ENCODE peak calls at places on chromosomes 1 and 21, in eight cellular contexts. One of them, this sample, is unnamed.

GRCh38 chr1:60655799-60656355 is 426.5 kb upstream of the NFIA start:
- DNase-seq in HCT116: no peak
- DNase-seq in upper lobe of right lung: no peak
- DNase-seq in thoracic aorta: no peak
- DNase-seq in psoas muscle: no peak
- DNase-seq in GM12878: no peak
- DNase-seq in cardiac fibroblast: no peak
- DNase-seq in cardiac muscle cell: no peak
- DNase-seq in this sample: no peak

GRCh38 chr21:26850116-26850643 is 5.0 kb upstream of the ADAMTS1 start:
- DNase-seq in HCT116: peak; percentile 2
- DNase-seq in upper lobe of right lung: no peak
- DNase-seq in thoracic aorta: no peak
- DNase-seq in psoas muscle: no peak
- DNase-seq in GM12878: peak; percentile 0
- DNase-seq in cardiac fibroblast: peak; percentile 73
- DNase-seq in cardiac muscle cell: no peak
- DNase-seq in this sample: no peak

GRCh38 chr1:16905112-16905855 is 9.5 kb downstream of the RNU1-2 start:
- DNase-seq in HCT116: peak; percentile 92
- DNase-seq in upper lobe of right lung: no peak
- DNase-seq in thoracic aorta: no peak
- DNase-seq in psoas muscle: no peak
- DNase-seq in GM12878: peak; percentile 74
- DNase-seq in cardiac fibroblast: peak; percentile 93
- DNase-seq in cardiac muscle cell: peak; percentile 64
- DNase-seq in this sample: peak; percentile 84

GRCh38 chr1:64403331-64403730 is 66.6 kb upstream of the CACHD1 start:
- DNase-seq in HCT116: no peak
- DNase-seq in upper lobe of right lung: no peak
- DNase-seq in thoracic aorta: no peak
- DNase-seq in psoas muscle: no peak
- DNase-seq in GM12878: no peak
- DNase-seq in cardiac fibroblast: no peak
- DNase-seq in cardiac muscle cell: no peak
- DNase-seq in this sample: no peak

GRCh38 chr1:247885011-247885410 is 10.4 kb upstream of the OR2W3 start:
- DNase-seq in HCT116: no peak
- DNase-seq in upper lobe of right lung: no peak
- DNase-seq in thoracic aorta: no peak
- DNase-seq in psoas muscle: no peak
- DNase-seq in GM12878: no peak
- DNase-seq in cardiac fibroblast: no peak
- DNase-seq in cardiac muscle cell: no peak
- DNase-seq in this sample: no peak

GRCh38 chr1:76336951-76337371 is 262.4 kb downstream of the ST6GALNAC3 start:
- DNase-seq in HCT116: no peak
- DNase-seq in upper lobe of right lung: peak; percentile 74
- DNase-seq in thoracic aorta: peak; percentile 32
- DNase-seq in psoas muscle: peak; percentile 30
- DNase-seq in GM12878: no peak
- DNase-seq in cardiac fibroblast: peak; percentile 98
- DNase-seq in cardiac muscle cell: peak; percentile 17
- DNase-seq in this sample: peak; percentile 67

GRCh38 chr1:184051485-184052193 is at the start of gene TSEN15:
- DNase-seq in HCT116: peak; percentile 61
- DNase-seq in upper lobe of right lung: peak; percentile 92
- DNase-seq in thoracic aorta: no peak
- DNase-seq in psoas muscle: peak; percentile 81
- DNase-seq in GM12878: peak; percentile 40
- DNase-seq in cardiac fibroblast: peak; percentile 84
- DNase-seq in cardiac muscle cell: peak; percentile 88
- DNase-seq in this sample: no peak

GRCh38 chr1:28778021-28778420 is 33.9 kb upstream of the OPRD1 start:
- DNase-seq in HCT116: no peak
- DNase-seq in upper lobe of right lung: no peak
- DNase-seq in thoracic aorta: no peak
- DNase-seq in psoas muscle: no peak
- DNase-seq in GM12878: no peak
- DNase-seq in cardiac fibroblast: no peak
- DNase-seq in cardiac muscle cell: no peak
- DNase-seq in this sample: no peak

GRCh38 chr1:175479521-175480342 is 263.7 kb downstream of the TNR start:
- DNase-seq in HCT116: no peak
- DNase-seq in upper lobe of right lung: no peak
- DNase-seq in thoracic aorta: no peak
- DNase-seq in psoas muscle: no peak
- DNase-seq in GM12878: no peak
- DNase-seq in cardiac fibroblast: no peak
- DNase-seq in cardiac muscle cell: no peak
- DNase-seq in this sample: no peak

GRCh38 chr1:112058815-112059450 is 69.5 kb upstream of the KCND3 start:
- DNase-seq in HCT116: no peak
- DNase-seq in upper lobe of right lung: no peak
- DNase-seq in thoracic aorta: no peak
- DNase-seq in psoas muscle: no peak
- DNase-seq in GM12878: no peak
- DNase-seq in cardiac fibroblast: no peak
- DNase-seq in cardiac muscle cell: peak; percentile 27
- DNase-seq in this sample: no peak

GRCh38 chr1:205983925-205984725 is 19.1 kb downstream of the RAB7B start:
- DNase-seq in HCT116: peak; percentile 44
- DNase-seq in upper lobe of right lung: peak; percentile 77
- DNase-seq in thoracic aorta: no peak
- DNase-seq in psoas muscle: peak; percentile 63
- DNase-seq in GM12878: no peak
- DNase-seq in cardiac fibroblast: peak; percentile 74
- DNase-seq in cardiac muscle cell: peak; percentile 83
- DNase-seq in this sample: no peak

GRCh38 chr1:117654485-117655219 is 48.8 kb downstream of the TENT5C start:
- DNase-seq in HCT116: no peak
- DNase-seq in upper lobe of right lung: no peak
- DNase-seq in thoracic aorta: no peak
- DNase-seq in psoas muscle: no peak
- DNase-seq in GM12878: peak; percentile 89
- DNase-seq in cardiac fibroblast: no peak
- DNase-seq in cardiac muscle cell: no peak
- DNase-seq in this sample: no peak

GRCh38 chr1:54547601-54548388 is at the start of gene ACOT11:
- DNase-seq in HCT116: no peak
- DNase-seq in upper lobe of right lung: peak; percentile 82
- DNase-seq in thoracic aorta: peak; percentile 63
- DNase-seq in psoas muscle: peak; percentile 88
- DNase-seq in GM12878: no peak
- DNase-seq in cardiac fibroblast: peak; percentile 92
- DNase-seq in cardiac muscle cell: peak; percentile 91
- DNase-seq in this sample: no peak

GRCh38 chr1:151340870-151341754 is 5.9 kb downstream of the RFX5 start:
- DNase-seq in HCT116: peak; percentile 75
- DNase-seq in upper lobe of right lung: no peak
- DNase-seq in thoracic aorta: no peak
- DNase-seq in psoas muscle: no peak
- DNase-seq in GM12878: no peak
- DNase-seq in cardiac fibroblast: peak; percentile 89
- DNase-seq in cardiac muscle cell: peak; percentile 88
- DNase-seq in this sample: peak; percentile 45

GRCh38 chr1:74673351-74674111 is at the start of gene ERICH3:
- DNase-seq in HCT116: no peak
- DNase-seq in upper lobe of right lung: no peak
- DNase-seq in thoracic aorta: no peak
- DNase-seq in psoas muscle: no peak
- DNase-seq in GM12878: no peak
- DNase-seq in cardiac fibroblast: peak; percentile 5
- DNase-seq in cardiac muscle cell: peak; percentile 30
- DNase-seq in this sample: no peak

GRCh38 chr1:58162952-58163550 is 383.5 kb downstream of the OMA1 start:
- DNase-seq in HCT116: peak; percentile 47
- DNase-seq in upper lobe of right lung: no peak
- DNase-seq in thoracic aorta: no peak
- DNase-seq in psoas muscle: peak; percentile 21
- DNase-seq in GM12878: no peak
- DNase-seq in cardiac fibroblast: peak; percentile 72
- DNase-seq in cardiac muscle cell: peak; percentile 85
- DNase-seq in this sample: peak; percentile 3

GRCh38 chr1:95381980-95382379 is 148.0 kb downstream of the RWDD3 start:
- DNase-seq in HCT116: no peak
- DNase-seq in upper lobe of right lung: no peak
- DNase-seq in thoracic aorta: no peak
- DNase-seq in psoas muscle: no peak
- DNase-seq in GM12878: no peak
- DNase-seq in cardiac fibroblast: no peak
- DNase-seq in cardiac muscle cell: no peak
- DNase-seq in this sample: no peak

GRCh38 chr1:53681647-53682368 is 57.2 kb downstream of the GLIS1 start:
- DNase-seq in HCT116: peak; percentile 27
- DNase-seq in upper lobe of right lung: no peak
- DNase-seq in thoracic aorta: no peak
- DNase-seq in psoas muscle: peak; percentile 35
- DNase-seq in GM12878: no peak
- DNase-seq in cardiac fibroblast: peak; percentile 34
- DNase-seq in cardiac muscle cell: peak; percentile 63
- DNase-seq in this sample: no peak

GRCh38 chr21:32301596-32301995 is 2.9 kb downstream of the MRAP start:
- DNase-seq in HCT116: no peak
- DNase-seq in upper lobe of right lung: no peak
- DNase-seq in thoracic aorta: no peak
- DNase-seq in psoas muscle: no peak
- DNase-seq in GM12878: no peak
- DNase-seq in cardiac fibroblast: no peak
- DNase-seq in cardiac muscle cell: no peak
- DNase-seq in this sample: no peak

GRCh38 chr21:45277101-45278045 is 10.3 kb downstream of the POFUT2 start:
- DNase-seq in HCT116: no peak
- DNase-seq in upper lobe of right lung: no peak
- DNase-seq in thoracic aorta: no peak
- DNase-seq in psoas muscle: no peak
- DNase-seq in GM12878: no peak
- DNase-seq in cardiac fibroblast: no peak
- DNase-seq in cardiac muscle cell: no peak
- DNase-seq in this sample: no peak

GRCh38 chr1:25694167-25694566 is 77.6 kb downstream of the MAN1C1 start:
- DNase-seq in HCT116: no peak
- DNase-seq in upper lobe of right lung: no peak
- DNase-seq in thoracic aorta: peak; percentile 18
- DNase-seq in psoas muscle: no peak
- DNase-seq in GM12878: no peak
- DNase-seq in cardiac fibroblast: peak; percentile 39
- DNase-seq in cardiac muscle cell: peak; percentile 31
- DNase-seq in this sample: no peak

DNA sequence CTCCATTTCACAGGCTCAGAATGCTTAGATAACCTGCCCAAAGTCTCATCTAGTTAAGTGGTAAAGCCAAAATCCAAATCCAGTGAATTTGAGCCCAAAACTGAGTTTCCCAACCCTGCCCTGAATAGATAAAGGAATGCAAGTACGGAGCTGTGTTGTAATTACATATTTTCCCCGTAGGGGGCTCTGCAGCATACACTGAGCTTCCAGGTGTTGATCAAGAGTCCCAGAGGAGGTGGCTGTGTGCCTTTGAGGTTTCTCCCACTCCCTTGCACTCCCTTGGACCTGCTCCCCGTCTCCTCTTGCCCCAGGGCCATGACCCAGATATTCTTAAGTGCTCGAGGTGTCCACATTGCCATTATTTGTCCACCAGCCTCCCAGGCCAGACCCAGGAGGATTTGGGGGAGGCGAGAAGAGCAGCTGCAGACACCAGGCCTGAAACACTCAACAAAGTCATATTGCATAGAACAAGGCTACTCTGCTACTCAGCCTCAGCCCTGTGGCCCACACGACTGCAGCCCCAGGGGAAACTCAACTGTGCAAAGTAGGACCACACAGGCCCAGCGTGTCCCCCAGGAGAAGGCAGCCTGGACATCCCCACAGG is 18.4 kb upstream of the LY9 start:
- DNase-seq in HCT116: peak; percentile 29
- DNase-seq in upper lobe of right lung: no peak
- DNase-seq in thoracic aorta: no peak
- DNase-seq in psoas muscle: no peak
- DNase-seq in GM12878: no peak
- DNase-seq in cardiac fibroblast: peak; percentile 35
- DNase-seq in cardiac muscle cell: peak; percentile 55
- DNase-seq in this sample: no peak
- TF ChIP-seq CTCF in HCT116: peak; percentile 74
- TF ChIP-seq CTCF in upper lobe of right lung: peak; percentile 58
- TF ChIP-seq CTCF in thoracic aorta: no peak
- TF ChIP-seq CTCF in psoas muscle: peak; percentile 4
- TF ChIP-seq CTCF in GM12878: peak; percentile 78
- TF ChIP-seq CTCF in cardiac fibroblast: no peak
- TF ChIP-seq CTCF in cardiac muscle cell: peak; percentile 56
- TF ChIP-seq CTCF in this sample: peak; percentile 25

DNA sequence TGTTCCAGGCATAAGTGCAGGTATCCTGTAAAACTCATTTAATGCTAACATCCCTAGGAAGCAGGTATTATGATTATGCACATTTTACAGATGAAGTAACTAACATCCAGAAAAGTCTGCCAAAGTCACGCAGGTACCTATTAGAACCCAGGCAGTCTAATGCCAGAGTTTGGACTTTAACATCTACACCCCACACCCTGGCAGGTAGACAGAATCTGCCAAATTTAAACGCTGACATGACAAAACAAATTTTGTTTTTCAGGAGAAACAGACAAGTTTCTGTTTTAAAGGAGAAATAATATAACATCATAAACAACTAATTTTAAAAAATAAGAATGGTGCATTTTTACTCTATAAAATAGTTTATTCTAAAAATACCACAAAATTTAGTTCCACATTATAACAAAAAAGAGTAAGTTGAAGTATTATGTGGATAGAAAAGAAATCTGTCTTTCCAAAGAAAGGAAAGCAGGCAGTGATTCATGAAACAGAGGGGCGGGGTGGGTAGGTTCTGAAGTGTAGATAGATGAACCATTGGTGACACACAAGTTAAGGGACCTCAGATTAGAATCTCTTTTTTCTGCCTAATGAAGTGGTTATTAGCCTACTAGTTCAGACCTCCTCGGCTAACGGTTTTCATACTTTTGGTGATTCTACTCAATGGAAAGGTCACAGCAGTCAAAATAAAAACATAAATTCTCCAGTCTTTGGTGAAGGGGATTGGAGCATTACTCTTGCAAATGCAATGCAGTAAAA is 1.7 kb downstream of the ASPM start:
- DNase-seq in HCT116: no peak
- DNase-seq in upper lobe of right lung: no peak
- DNase-seq in thoracic aorta: no peak
- DNase-seq in psoas muscle: no peak
- DNase-seq in GM12878: no peak
- DNase-seq in cardiac fibroblast: no peak
- DNase-seq in cardiac muscle cell: peak; percentile 3
- DNase-seq in this sample: no peak
- H3K4me3 ChIP-seq in HCT116: peak overlapping the region; percentile 64
- H3K4me3 ChIP-seq in upper lobe of right lung: no peak overlapping the region
- H3K4me3 ChIP-seq in thoracic aorta: no peak overlapping the region
- H3K4me3 ChIP-seq in psoas muscle: no peak overlapping the region
- H3K4me3 ChIP-seq in GM12878: peak overlapping the region; percentile 100
- H3K4me3 ChIP-seq in cardiac fibroblast: peak overlapping the region; percentile 89
- H3K4me3 ChIP-seq in cardiac muscle cell: peak overlapping the region; percentile 87
- H3K4me3 ChIP-seq in this sample: peak overlapping the region; percentile 81

GRCh38 chr1:32786856-32787255 is 30.3 kb downstream of the YARS1 start:
- DNase-seq in HCT116: no peak
- DNase-seq in upper lobe of right lung: no peak
- DNase-seq in thoracic aorta: no peak
- DNase-seq in psoas muscle: no peak
- DNase-seq in GM12878: no peak
- DNase-seq in cardiac fibroblast: peak; percentile 47
- DNase-seq in cardiac muscle cell: no peak
- DNase-seq in this sample: no peak
- TF ChIP-seq CTCF in HCT116: peak; percentile 36
- TF ChIP-seq CTCF in upper lobe of right lung: peak; percentile 37
- TF ChIP-seq CTCF in thoracic aorta: peak; percentile 18
- TF ChIP-seq CTCF in psoas muscle: no peak
- TF ChIP-seq CTCF in GM12878: peak; percentile 17
- TF ChIP-seq CTCF in cardiac fibroblast: peak; percentile 41
- TF ChIP-seq CTCF in cardiac muscle cell: peak; percentile 27
- TF ChIP-seq CTCF in this sample: no peak

GRCh38 chr1:159492575-159493323 is 43.1 kb downstream of the OR10J5 start:
- DNase-seq in HCT116: no peak
- DNase-seq in upper lobe of right lung: no peak
- DNase-seq in thoracic aorta: no peak
- DNase-seq in psoas muscle: no peak
- DNase-seq in GM12878: no peak
- DNase-seq in cardiac fibroblast: peak; percentile 42
- DNase-seq in cardiac muscle cell: no peak
- DNase-seq in this sample: peak; percentile 10
- H3K4me3 ChIP-seq in HCT116: no peak overlapping the region
- H3K4me3 ChIP-seq in upper lobe of right lung: no peak overlapping the region
- H3K4me3 ChIP-seq in thoracic aorta: no peak overlapping the region
- H3K4me3 ChIP-seq in psoas muscle: no peak overlapping the region
- H3K4me3 ChIP-seq in GM12878: no peak overlapping the region
- H3K4me3 ChIP-seq in cardiac fibroblast: no peak overlapping the region
- H3K4me3 ChIP-seq in cardiac muscle cell: no peak overlapping the region
- H3K4me3 ChIP-seq in this sample: no peak overlapping the region